ENCODE peak calls at places on chromosomes 3 and 15, in seven cellular contexts. R, E, B, I, F, X and M are unnamed samples.

GRCh38 chr3:39911465-39912309 is 102.3 kb downstream of the MYRIP start:
- DNase-seq in R (peak; percentile 97), X (no peak), I (peak; percentile 52), E (peak; percentile 53), F (no peak), B (no peak), M (no peak)

GRCh38 chr3:27426926-27427325 is 57.3 kb downstream of the SLC4A7 start:
- DNase-seq in F (no peak), R (no peak), X (no peak), B (no peak), E (no peak), I (no peak), M (no peak)

GRCh38 chr15:101642361-101642760 is 9.8 kb downstream of the TM2D3 start:
- DNase-seq in X (no peak), F (no peak), R (peak; percentile 41), I (no peak), E (no peak), B (no peak), M (no peak)

GRCh38 chr15:63990449-63990848 is 55.8 kb downstream of the DAPK2 start:
- DNase-seq in I (no peak), X (no peak), B (no peak), R (no peak), E (no peak), F (no peak), M (peak; percentile 68)

GRCh38 chr3:46946856-46947544 is 29.5 kb downstream of the CCDC12 start:
- DNase-seq in B (no peak), I (no peak), F (no peak), X (no peak), E (no peak), R (peak; percentile 70), M (peak; percentile 86)

GRCh38 chr3:128081846-128082245 is 29.6 kb downstream of the SEC61A1 start:
- DNase-seq in X (no peak), R (no peak), I (no peak), E (no peak), B (no peak), F (peak; percentile 15), M (no peak)

GRCh38 chr15:85760049-85760448 is 34.7 kb downstream of the KLHL25 start:
- DNase-seq in B (no peak), F (peak; percentile 57), X (no peak), E (no peak), I (no peak), R (no peak), M (peak; percentile 47)

GRCh38 chr3:126996905-126997304 is 14.0 kb downstream of the PLXNA1 start:
- DNase-seq in R (no peak), F (no peak), E (no peak), X (no peak), B (no peak), I (no peak), M (no peak)

GRCh38 chr3:125212096-125212508 is 446 bp downstream of the SLC12A8 start:
- DNase-seq in R (no peak), B (no peak), F (no peak), X (no peak), E (peak; percentile 82), I (peak; percentile 79), M (no peak)

GRCh38 chr15:85527907-85528306 is 147.5 kb downstream of the AKAP13 start:
- DNase-seq in B (no peak), I (no peak), X (no peak), R (peak; percentile 86), E (no peak), F (no peak), M (no peak)

GRCh38 chr15:90819390-90819789 is 49.0 kb upstream of the FURIN start:
- DNase-seq in R (no peak), F (peak; percentile 46), X (no peak), I (no peak), E (no peak), B (no peak), M (no peak)

GRCh38 chr3:175107231-175107630 is 248.1 kb downstream of the NAALADL2 start:
- DNase-seq in B (no peak), I (no peak), X (no peak), R (no peak), F (no peak), E (no peak), M (no peak)

GRCh38 chr3:141257971-141258370 is 26.3 kb downstream of the PXYLP1 start:
- DNase-seq in F (no peak), R (no peak), E (no peak), X (no peak), B (no peak), I (no peak), M (no peak)

GRCh38 chr3:80190051-80190450 is 422.3 kb upstream of the ROBO1 start:
- DNase-seq in B (no peak), I (no peak), E (peak; percentile 24), X (no peak), R (peak; percentile 99), F (no peak), M (no peak)

GRCh38 chr3:32958509-32958908 is 7.1 kb downstream of the CCR4 start:
- DNase-seq in X (no peak), R (no peak), E (no peak), F (no peak), B (no peak), I (no peak), M (no peak)

GRCh38 chr3:12585181-12585580 is 28.3 kb downstream of the MKRN2 start:
- DNase-seq in E (no peak), B (no peak), R (no peak), I (no peak), F (no peak), X (no peak), M (no peak)

GRCh38 chr3:12588039-12588673 is 31.3 kb downstream of the MKRN2 start:
- DNase-seq in E (no peak), B (no peak), F (no peak), R (peak; percentile 16), I (no peak), X (no peak), M (no peak)

GRCh38 chr3:12586403-12586802 is 29.5 kb downstream of the MKRN2 start:
- DNase-seq in R (no peak), X (no peak), B (no peak), E (no peak), I (no peak), F (no peak), M (no peak)

GRCh38 chr3:12584091-12584490 is 27.2 kb downstream of the MKRN2 start:
- DNase-seq in B (no peak), E (no peak), F (no peak), R (no peak), I (no peak), X (no peak), M (no peak)

GRCh38 chr3:12585970-12586369 is 29.1 kb downstream of the MKRN2 start:
- DNase-seq in R (no peak), I (no peak), B (no peak), F (no peak), X (no peak), E (no peak), M (no peak)
- TF ChIP-seq POLR2AphosphoS5 in R (no peak), I (no peak), B (no peak), F (no peak), X (no peak), E (no peak), M (no peak)

GRCh38 chr3:100953103-100953502 is 40.1 kb downstream of the ABI3BP start:
- DNase-seq in R (peak; percentile 40), I (no peak), E (no peak), B (no peak), F (no peak), X (no peak), M (no peak)
- TF ChIP-seq CTCF in R (no peak), I (no peak), E (no peak), B (peak; percentile 33), F (no peak), X (no peak), M (no peak)

DNA sequence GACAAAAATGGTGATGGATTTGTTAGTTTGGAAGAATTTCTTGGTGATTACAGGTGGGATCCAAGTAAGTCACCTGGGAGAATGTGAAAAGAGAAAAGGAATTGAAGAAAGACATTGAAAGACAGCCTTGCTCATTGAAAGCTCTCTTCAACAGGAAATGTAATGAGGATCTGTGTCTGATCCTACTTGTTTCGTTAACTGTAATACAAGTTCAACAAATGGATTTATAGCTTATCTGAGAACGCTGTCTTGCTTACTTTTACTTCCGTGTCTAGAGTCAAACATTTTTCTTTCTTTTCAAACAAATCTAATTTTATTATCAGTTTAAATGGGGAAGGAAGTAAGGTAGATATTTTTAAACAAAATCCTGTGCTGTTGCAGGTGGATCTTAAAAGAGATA is 15.9 kb downstream of the RCN2 start:
- DNase-seq in B (no peak), X (no peak), F (no peak), E (no peak), I (no peak), R (no peak), M (no peak)
- H3K4me1 ChIP-seq in B (no peaks in the 10 kb centered on the region), X (no peaks in the 10 kb centered on the region), F (peaks cover 23% of the 10 kb centered on the region), E (no peaks in the 10 kb centered on the region), I (no peaks in the 10 kb centered on the region), R (no peaks in the 10 kb centered on the region), M (peaks cover 13% of the 10 kb centered on the region)

DNA sequence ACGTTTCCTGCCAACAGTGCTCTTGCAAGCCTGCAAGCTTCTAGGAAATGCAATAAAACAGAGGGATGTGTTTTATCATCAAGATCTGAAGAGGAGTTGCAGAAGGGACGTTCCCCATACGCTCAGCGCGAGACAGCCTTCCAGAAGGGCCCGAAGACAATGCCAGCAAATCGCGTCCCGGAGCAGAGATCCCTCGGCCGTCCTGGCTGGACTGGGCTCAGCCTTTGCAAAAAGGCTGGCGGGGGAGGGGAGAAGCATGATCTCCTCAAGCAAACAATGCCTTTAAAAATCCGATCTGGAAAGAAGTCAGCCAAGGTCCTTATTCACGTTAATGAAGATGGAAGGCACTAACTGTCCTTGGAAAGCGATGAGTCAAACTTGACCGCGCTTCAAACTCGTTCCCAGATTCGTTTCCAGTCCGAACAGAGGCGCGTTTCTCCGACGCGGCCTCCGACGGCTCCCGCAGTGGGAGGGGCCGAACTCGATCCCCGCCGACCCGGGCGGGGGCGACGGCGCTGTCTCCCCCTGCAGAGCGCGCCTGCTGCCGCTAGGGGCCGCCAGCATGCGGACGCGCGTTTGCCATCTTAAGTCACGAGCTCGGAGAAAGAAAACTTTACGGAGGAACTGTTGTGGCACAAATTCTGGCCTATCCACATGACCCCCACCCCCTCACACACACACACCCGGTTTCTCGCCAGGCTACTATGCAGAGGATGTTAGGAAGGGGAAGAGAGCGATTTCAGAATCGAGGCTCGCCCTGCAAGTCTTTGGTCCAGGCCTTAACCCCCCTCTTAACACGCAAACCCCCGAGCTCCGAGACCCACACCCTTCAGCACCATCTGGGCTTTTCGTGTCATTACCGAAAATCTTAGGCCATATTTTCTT is 5.5 kb downstream of the BCL6 start:
- DNase-seq in I (peak; percentile 93), E (peak; percentile 83), R (peak; percentile 90), X (peak; percentile 79), B (peak; percentile 60), F (peak; percentile 98), M (peak; percentile 96)
- TF ChIP-seq POLR2AphosphoS5 in I (peak; percentile 73), E (peak; percentile 44), R (no peak), X (peak; percentile 93), B (peak; percentile 27), F (peak; percentile 97), M (peak; percentile 73)

GRCh38 chr3:15690250-15690649 is 88.7 kb downstream of the BTD start:
- DNase-seq in F (no peak), R (no peak), I (no peak), E (no peak), X (no peak), B (no peak), M (no peak)

GRCh38 chr3:15694628-15695027 is 93.1 kb downstream of the BTD start:
- DNase-seq in B (no peak), E (no peak), I (no peak), F (no peak), R (no peak), X (no peak), M (no peak)

DNA sequence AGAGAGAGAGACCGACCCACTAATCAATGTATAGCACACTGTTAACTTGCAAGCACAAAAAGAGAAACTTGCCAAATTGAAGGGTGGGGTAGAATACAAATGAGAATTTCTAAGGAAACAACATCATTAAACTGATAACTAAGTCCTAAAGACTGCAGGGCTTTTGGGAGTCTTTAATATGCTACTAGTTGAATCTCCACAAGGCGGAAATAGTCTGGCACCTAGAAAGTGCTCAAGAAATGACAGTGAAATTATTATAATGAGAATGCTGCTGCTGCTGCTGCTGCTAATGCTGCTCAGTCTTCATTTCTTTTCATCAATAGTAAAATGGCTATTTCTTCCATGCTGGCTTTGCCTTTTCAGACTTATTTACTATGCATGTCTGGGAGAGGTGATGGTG is 91.8 kb downstream of the BTD start:
- DNase-seq in E (peak; percentile 17), R (no peak), X (no peak), I (no peak), B (no peak), F (no peak), M (no peak)
- TF ChIP-seq CTCF in E (no peak), R (no peak), X (no peak), I (no peak), B (peak; percentile 18), F (no peak), M (no peak)